ENCODE peak calls at places on chromosome 4, in six cellular contexts. S is effector CD4-positive, alpha-beta T cell; W is WERI-Rb-1; V is NCI-H1092; E is cardiac fibroblast; I is SW480. K is an unnamed sample.

GRCh38 chr4:106583567-106583966 is 215.0 kb upstream of the GIMD1 start:
- DNase-seq in S (no peak), W (no peak), V (no peak), E (peak), I (no peak), K (no peak)

GRCh38 chr4:3791910-3792542 is 25.8 kb downstream of the ADRA2C start:
- DNase-seq in S (no peak), W (no peak), V (no peak), E (peak), I (no peak), K (no peak)

GRCh38 chr4:28557755-28558154 is 1697.1 kb downstream of the STIM2 start:
- DNase-seq in S (no peak), W (no peak), V (no peak), E (peak), I (no peak), K (no peak)

GRCh38 chr4:80434238-80434637 is 98.7 kb downstream of the CFAP299 start:
- DNase-seq in S (no peak), W (no peak), V (no peak), E (peak), I (no peak), K (no peak)

GRCh38 chr4:182795446-182796238 is 121.5 kb downstream of the DCTD start:
- DNase-seq in S (no peak), W (no peak), V (no peak), E (no peak), I (no peak), K (no peak)

GRCh38 chr4:47469951-47470350 is 6.4 kb upstream of the COMMD8 start:
- DNase-seq in S (no peak), W (no peak), V (no peak), E (peak), I (no peak), K (no peak)

GRCh38 chr4:53644607-53645006 is 53.3 kb upstream of the LNX1 start:
- DNase-seq in S (no peak), W (no peak), V (no peak), E (no peak), I (no peak), K (no peak)

GRCh38 chr4:38688676-38689355 is 24.8 kb downstream of the KLF3 start:
- DNase-seq in S (no peak), W (no peak), V (no peak), E (peak), I (no peak), K (no peak)

GRCh38 chr4:104205116-104205515 is 289.6 kb downstream of the CXXC4 start:
- DNase-seq in S (no peak), W (no peak), V (no peak), E (no peak), I (no peak), K (no peak)

GRCh38 chr4:25180524-25181131 is 20.4 kb upstream of the SEPSECS start:
- DNase-seq in S (no peak), W (peak), V (peak), E (peak), I (peak), K (no peak)

GRCh38 chr4:73222466-73223257 is 35.9 kb downstream of the ANKRD17 start:
- DNase-seq in S (peak), W (peak), V (peak), E (peak), I (peak), K (peak)

GRCh38 chr4:74293558-74293957 is 14.7 kb upstream of the EPGN start:
- DNase-seq in S (no peak), W (no peak), V (no peak), E (no peak), I (no peak), K (no peak)

GRCh38 chr4:153634737-153635353 is 49.2 kb upstream of the TLR2 start:
- DNase-seq in S (no peak), W (no peak), V (no peak), E (peak), I (peak), K (no peak)

GRCh38 chr4:2359591-2360390 is 58.7 kb downstream of the ZFYVE28 start:
- DNase-seq in S (no peak), W (no peak), V (no peak), E (no peak), I (no peak), K (no peak)

GRCh38 chr4:16707874-16708273 is 190.6 kb downstream of the LDB2 start:
- DNase-seq in S (no peak), W (no peak), V (no peak), E (peak), I (no peak), K (no peak)

GRCh38 chr4:66662620-66663019 is 882.7 kb downstream of the CENPC start:
- DNase-seq in S (no peak), W (no peak), V (no peak), E (no peak), I (no peak), K (no peak)

GRCh38 chr4:6198768-6199343 is 1.5 kb downstream of the JAKMIP1 start:
- DNase-seq in S (no peak), W (peak), V (no peak), E (peak), I (peak), K (no peak)

GRCh38 chr4:48556268-48556667 is 66.2 kb downstream of the ZAR1 start:
- DNase-seq in S (no peak), W (no peak), V (no peak), E (no peak), I (no peak), K (no peak)

GRCh38 chr4:122117743-122118142 is 34.4 kb upstream of the BLTP1 start:
- DNase-seq in S (no peak), W (no peak), V (no peak), E (no peak), I (peak), K (no peak)

GRCh38 chr4:146643812-146644401 is 5.2 kb downstream of the POU4F2 start:
- DNase-seq in S (no peak), W (no peak), V (no peak), E (peak), I (no peak), K (no peak)

GRCh38 chr4:144906181-144906895 is 191.7 kb downstream of the ANAPC10 start:
- DNase-seq in S (no peak), W (no peak), V (no peak), E (peak), I (no peak), K (no peak)

GRCh38 chr4:1055721-1056590 is 44.5 kb downstream of the FGFRL1 start:
- DNase-seq in S (peak), W (peak), V (no peak), E (peak), I (peak), K (peak)

GRCh38 chr4:91064157-91064853 is 937.1 kb downstream of the CCSER1 start:
- DNase-seq in S (no peak), W (peak), V (peak), E (peak), I (no peak), K (no peak)

GRCh38 chr4:176547005-176547404 is 227.2 kb downstream of the SPCS3 start:
- DNase-seq in S (no peak), W (peak), V (no peak), E (peak), I (no peak), K (no peak)